ENCODE peak calls at places on chromosomes 13 and 19, in seven cellular contexts. One of them, this sample, is unnamed. For H3K9me3, the result is how much of the 10 kb centered on the place peaks cover.

GRCh38 chr19:58325623-58326022 is 1.2 kb upstream of the ZSCAN22 start:
- DNase-seq in OCI-LY7: no peak
- DNase-seq in pancreas: no peak
- DNase-seq in Caco-2: no peak
- DNase-seq in A673: no peak
- DNase-seq in right cardiac atrium: no peak
- DNase-seq in tibial artery: no peak
- DNase-seq in this sample: no peak

GRCh38 chr19:32857584-32857983 is 12.0 kb downstream of the SLC7A9 start:
- DNase-seq in OCI-LY7: no peak
- DNase-seq in pancreas: no peak
- DNase-seq in Caco-2: no peak
- DNase-seq in A673: no peak
- DNase-seq in right cardiac atrium: no peak
- DNase-seq in tibial artery: peak
- DNase-seq in this sample: no peak

GRCh38 chr19:10884273-10884672 is 12.9 kb downstream of the CARM1 start:
- DNase-seq in OCI-LY7: no peak
- DNase-seq in pancreas: no peak
- DNase-seq in Caco-2: no peak
- DNase-seq in A673: no peak
- DNase-seq in right cardiac atrium: no peak
- DNase-seq in tibial artery: no peak
- DNase-seq in this sample: no peak

GRCh38 chr19:36423925-36424324 is 5.5 kb upstream of the ZFP82 start:
- DNase-seq in OCI-LY7: no peak
- DNase-seq in pancreas: no peak
- DNase-seq in Caco-2: no peak
- DNase-seq in A673: no peak
- DNase-seq in right cardiac atrium: no peak
- DNase-seq in tibial artery: no peak
- DNase-seq in this sample: no peak

GRCh38 chr19:48618278-48618915 is 581 bp downstream of the RPL18 start:
- DNase-seq in OCI-LY7: no peak
- DNase-seq in pancreas: no peak
- DNase-seq in Caco-2: no peak
- DNase-seq in A673: no peak
- DNase-seq in right cardiac atrium: no peak
- DNase-seq in tibial artery: peak
- DNase-seq in this sample: no peak

GRCh38 chr19:13804830-13805683 is 9.8 kb downstream of the ZSWIM4 start:
- DNase-seq in OCI-LY7: no peak
- DNase-seq in pancreas: no peak
- DNase-seq in Caco-2: no peak
- DNase-seq in A673: peak
- DNase-seq in right cardiac atrium: peak
- DNase-seq in tibial artery: no peak
- DNase-seq in this sample: no peak

GRCh38 chr13:110525328-110526319 is 35.9 kb downstream of the RAB20 start:
- DNase-seq in OCI-LY7: peak
- DNase-seq in pancreas: no peak
- DNase-seq in Caco-2: no peak
- DNase-seq in A673: no peak
- DNase-seq in right cardiac atrium: no peak
- DNase-seq in tibial artery: no peak
- DNase-seq in this sample: no peak

GRCh38 chr13:36841411-36841810 is 22.4 kb downstream of the RFXAP start:
- DNase-seq in OCI-LY7: no peak
- DNase-seq in pancreas: no peak
- DNase-seq in Caco-2: no peak
- DNase-seq in A673: peak
- DNase-seq in right cardiac atrium: no peak
- DNase-seq in tibial artery: no peak
- DNase-seq in this sample: no peak

GRCh38 chr19:41927810-41928192 is 448 bp downstream of the ERFL start:
- DNase-seq in OCI-LY7: peak
- DNase-seq in pancreas: no peak
- DNase-seq in Caco-2: no peak
- DNase-seq in A673: no peak
- DNase-seq in right cardiac atrium: no peak
- DNase-seq in tibial artery: no peak
- DNase-seq in this sample: no peak

GRCh38 chr19:44303305-44303704 is 1.5 kb downstream of the ZNF235 start:
- DNase-seq in OCI-LY7: no peak
- DNase-seq in pancreas: no peak
- DNase-seq in Caco-2: no peak
- DNase-seq in A673: no peak
- DNase-seq in right cardiac atrium: no peak
- DNase-seq in tibial artery: no peak
- DNase-seq in this sample: no peak

DNA sequence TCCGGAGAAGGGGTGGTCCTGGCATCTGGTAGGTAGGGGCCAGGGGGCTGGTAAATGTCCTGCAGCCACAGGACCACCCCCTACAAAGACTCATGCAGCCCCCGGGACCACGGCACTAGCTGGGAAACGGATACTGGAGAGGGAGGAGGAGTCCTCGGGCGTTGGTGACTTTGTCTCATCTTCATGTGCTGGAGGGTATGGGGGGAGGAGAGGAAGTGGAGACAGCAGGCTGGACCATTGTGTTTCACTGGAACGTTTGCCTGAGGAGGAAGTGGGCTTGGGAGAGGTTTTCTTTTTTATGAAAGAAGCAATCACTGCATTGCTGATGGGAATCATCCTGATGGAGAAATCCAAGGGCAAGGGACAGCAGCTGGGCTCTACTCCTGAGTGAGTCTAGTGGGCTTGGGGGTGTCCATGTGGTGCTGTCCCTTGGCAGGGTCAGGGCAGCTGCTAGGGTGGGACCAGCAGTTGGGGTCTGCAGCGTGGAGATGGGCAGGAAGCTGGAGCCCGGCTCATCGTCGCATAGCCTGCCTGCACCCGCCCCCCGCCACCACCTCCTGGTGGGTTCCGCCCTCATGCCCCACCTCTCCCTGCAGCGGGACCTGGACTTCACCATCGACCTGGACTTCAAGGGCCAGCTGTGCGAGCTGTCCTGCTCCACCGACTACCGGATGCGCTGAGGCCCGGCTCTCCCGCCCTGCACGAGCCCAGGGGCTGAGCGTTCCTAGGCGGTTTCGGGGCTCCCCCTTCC is 1.7 kb upstream of the ADM5 start:
- DNase-seq in OCI-LY7: no peak
- DNase-seq in pancreas: no peak
- DNase-seq in Caco-2: no peak
- DNase-seq in A673: peak
- DNase-seq in right cardiac atrium: no peak
- DNase-seq in tibial artery: no peak
- DNase-seq in this sample: no peak
- H3K4me3 ChIP-seq in OCI-LY7: no peak
- H3K4me3 ChIP-seq in pancreas: no peak
- H3K4me3 ChIP-seq in Caco-2: no peak
- H3K4me3 ChIP-seq in A673: no peak
- H3K4me3 ChIP-seq in right cardiac atrium: no peak
- H3K4me3 ChIP-seq in tibial artery: no peak
- H3K4me3 ChIP-seq in this sample: no peak

GRCh38 chr19:51977346-51977745 is 9.3 kb downstream of the ZNF350 start:
- DNase-seq in OCI-LY7: no peak
- DNase-seq in pancreas: no peak
- DNase-seq in Caco-2: no peak
- DNase-seq in A673: no peak
- DNase-seq in right cardiac atrium: no peak
- DNase-seq in tibial artery: no peak
- DNase-seq in this sample: no peak
- H3K9me3 ChIP-seq in OCI-LY7: under half
- H3K9me3 ChIP-seq in pancreas: under half
- H3K9me3 ChIP-seq in Caco-2: under half
- H3K9me3 ChIP-seq in A673: half or more
- H3K9me3 ChIP-seq in right cardiac atrium: under half
- H3K9me3 ChIP-seq in tibial artery: half or more
- H3K9me3 ChIP-seq in this sample: under half

DNA sequence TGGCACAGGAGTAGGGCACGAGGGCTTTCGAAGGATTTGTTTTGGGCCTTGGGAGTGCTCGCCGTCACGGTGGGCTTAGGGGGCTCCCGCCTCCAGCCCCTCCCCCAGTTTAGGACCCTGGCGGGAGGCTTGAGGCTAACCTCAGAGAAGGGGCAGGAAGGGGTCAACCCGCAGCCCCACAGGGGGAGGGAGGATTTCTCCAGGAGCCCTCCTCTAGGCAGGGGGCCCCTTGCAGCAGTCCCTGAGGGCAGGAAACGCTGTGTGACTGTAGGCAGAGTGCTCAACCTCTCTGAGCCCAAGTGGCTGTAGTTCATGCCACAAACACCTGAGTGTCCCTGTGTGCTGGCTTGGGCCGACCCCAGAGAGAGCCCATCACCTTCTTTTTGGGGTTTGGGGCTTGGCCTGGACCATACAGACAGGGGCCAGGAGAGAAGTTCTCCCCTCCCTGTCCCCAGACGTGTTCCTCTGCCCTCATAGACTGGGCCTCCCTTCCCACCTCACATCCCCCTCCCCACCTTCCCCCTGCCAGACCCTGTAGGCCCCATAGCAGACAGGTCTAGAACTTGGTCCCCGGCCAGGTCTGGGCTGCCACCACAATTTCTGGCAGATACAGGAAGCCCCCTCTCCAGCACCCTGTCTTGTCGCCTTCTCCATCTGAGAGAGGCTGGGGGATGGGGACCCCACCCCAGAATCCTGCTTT is 8.1 kb downstream of the ISYNA1 start:
- DNase-seq in OCI-LY7: no peak
- DNase-seq in pancreas: no peak
- DNase-seq in Caco-2: no peak
- DNase-seq in A673: no peak
- DNase-seq in right cardiac atrium: no peak
- DNase-seq in tibial artery: no peak
- DNase-seq in this sample: no peak
- H3K4me3 ChIP-seq in OCI-LY7: peak
- H3K4me3 ChIP-seq in pancreas: no peak
- H3K4me3 ChIP-seq in Caco-2: no peak
- H3K4me3 ChIP-seq in A673: peak
- H3K4me3 ChIP-seq in right cardiac atrium: no peak
- H3K4me3 ChIP-seq in tibial artery: peak
- H3K4me3 ChIP-seq in this sample: no peak

GRCh38 chr19:24142771-24143170 is 55.8 kb downstream of the ZNF254 start:
- DNase-seq in OCI-LY7: no peak
- DNase-seq in pancreas: no peak
- DNase-seq in Caco-2: no peak
- DNase-seq in A673: no peak
- DNase-seq in right cardiac atrium: no peak
- DNase-seq in tibial artery: no peak
- DNase-seq in this sample: no peak
- H3K9me3 ChIP-seq in OCI-LY7: under half
- H3K9me3 ChIP-seq in pancreas: under half
- H3K9me3 ChIP-seq in Caco-2: under half
- H3K9me3 ChIP-seq in A673: under half
- H3K9me3 ChIP-seq in right cardiac atrium: under half
- H3K9me3 ChIP-seq in tibial artery: half or more
- H3K9me3 ChIP-seq in this sample: under half

GRCh38 chr19:12647490-12648071 is 19.0 kb downstream of the MAN2B1 start:
- DNase-seq in OCI-LY7: no peak
- DNase-seq in pancreas: peak
- DNase-seq in Caco-2: no peak
- DNase-seq in A673: peak
- DNase-seq in right cardiac atrium: peak
- DNase-seq in tibial artery: peak
- DNase-seq in this sample: peak
- H3K4me3 ChIP-seq in OCI-LY7: no peak
- H3K4me3 ChIP-seq in pancreas: no peak
- H3K4me3 ChIP-seq in Caco-2: no peak
- H3K4me3 ChIP-seq in A673: peak
- H3K4me3 ChIP-seq in right cardiac atrium: peak
- H3K4me3 ChIP-seq in tibial artery: peak
- H3K4me3 ChIP-seq in this sample: no peak

DNA sequence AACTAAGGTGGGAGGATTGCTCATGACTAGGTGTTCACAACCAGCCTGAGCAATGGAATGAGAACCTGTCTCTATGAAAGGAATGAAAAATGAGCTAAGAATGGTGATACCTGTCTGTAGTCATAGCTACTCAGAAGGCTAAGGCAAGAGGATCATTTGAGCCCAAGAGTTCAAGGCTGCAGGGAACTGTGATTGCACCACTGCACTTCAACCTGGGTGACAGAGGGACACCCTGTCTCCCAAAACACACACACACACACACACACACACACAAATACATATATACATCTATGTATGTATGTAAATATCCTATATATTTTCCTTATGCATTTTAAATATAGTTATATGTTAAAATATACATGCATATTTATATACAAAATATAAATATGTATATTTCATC is 7.4 kb upstream of the ZNF433 start:
- DNase-seq in OCI-LY7: no peak
- DNase-seq in pancreas: no peak
- DNase-seq in Caco-2: no peak
- DNase-seq in A673: no peak
- DNase-seq in right cardiac atrium: no peak
- DNase-seq in tibial artery: no peak
- DNase-seq in this sample: no peak
- H3K9me3 ChIP-seq in OCI-LY7: under half
- H3K9me3 ChIP-seq in pancreas: under half
- H3K9me3 ChIP-seq in Caco-2: under half
- H3K9me3 ChIP-seq in A673: under half
- H3K9me3 ChIP-seq in right cardiac atrium: under half
- H3K9me3 ChIP-seq in tibial artery: under half
- H3K9me3 ChIP-seq in this sample: under half

GRCh38 chr19:18606281-18607221 is at the start of gene CRLF1:
- DNase-seq in OCI-LY7: no peak
- DNase-seq in pancreas: no peak
- DNase-seq in Caco-2: no peak
- DNase-seq in A673: no peak
- DNase-seq in right cardiac atrium: no peak
- DNase-seq in tibial artery: no peak
- DNase-seq in this sample: no peak
- H3K4me3 ChIP-seq in OCI-LY7: no peak
- H3K4me3 ChIP-seq in pancreas: no peak
- H3K4me3 ChIP-seq in Caco-2: peak
- H3K4me3 ChIP-seq in A673: peak
- H3K4me3 ChIP-seq in right cardiac atrium: peak
- H3K4me3 ChIP-seq in tibial artery: peak
- H3K4me3 ChIP-seq in this sample: no peak

DNA sequence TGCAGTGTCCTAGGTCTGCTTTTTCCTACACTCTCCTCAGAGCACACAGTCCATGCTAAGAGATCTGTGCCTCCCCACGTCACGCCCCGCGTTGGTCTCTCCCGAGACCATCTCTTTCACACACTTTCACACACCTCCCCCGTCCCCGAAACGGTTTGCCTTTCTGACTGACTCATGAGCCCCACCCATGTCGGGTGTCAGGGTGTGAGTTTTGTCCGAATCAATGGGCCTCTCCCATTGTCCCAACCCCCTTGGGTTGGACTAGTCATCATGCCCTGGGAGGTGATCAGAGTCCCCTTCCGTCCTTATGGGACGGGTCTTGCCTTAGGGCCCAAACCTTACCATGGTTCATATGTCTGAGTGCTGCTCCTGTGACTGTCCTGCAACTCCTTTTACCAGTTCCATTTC is 214.0 kb upstream of the HTR2A start:
- DNase-seq in OCI-LY7: no peak
- DNase-seq in pancreas: no peak
- DNase-seq in Caco-2: no peak
- DNase-seq in A673: no peak
- DNase-seq in right cardiac atrium: no peak
- DNase-seq in tibial artery: no peak
- DNase-seq in this sample: no peak
- H3K9me3 ChIP-seq in OCI-LY7: under half
- H3K9me3 ChIP-seq in pancreas: under half
- H3K9me3 ChIP-seq in Caco-2: under half
- H3K9me3 ChIP-seq in A673: under half
- H3K9me3 ChIP-seq in right cardiac atrium: under half
- H3K9me3 ChIP-seq in tibial artery: under half
- H3K9me3 ChIP-seq in this sample: under half